ENCODE peak calls at places on chromosomes 7 and 10, in eight cellular contexts. One of them, this sample, is unnamed.

GRCh38 chr10:119538632-119539358 is 3.7 kb downstream of the RGS10 start:
- DNase-seq in thoracic aorta: no peak
- DNase-seq in HepG2: no peak
- DNase-seq in K562: peak; percentile 33
- DNase-seq in astrocyte: no peak
- DNase-seq in neuronal stem cell: no peak
- DNase-seq in esophagus squamous epithelium: no peak
- DNase-seq in CD8-positive, alpha-beta T cell: peak; percentile 49
- DNase-seq in this sample: peak; percentile 67

GRCh38 chr7:30433082-30433481 is 45.5 kb downstream of the NOD1 start:
- DNase-seq in thoracic aorta: no peak
- DNase-seq in HepG2: no peak
- DNase-seq in K562: no peak
- DNase-seq in astrocyte: peak; percentile 72
- DNase-seq in neuronal stem cell: no peak
- DNase-seq in esophagus squamous epithelium: no peak
- DNase-seq in CD8-positive, alpha-beta T cell: no peak
- DNase-seq in this sample: peak; percentile 57

GRCh38 chr10:15719899-15720634 is at the start of gene ITGA8:
- DNase-seq in thoracic aorta: no peak
- DNase-seq in HepG2: no peak
- DNase-seq in K562: no peak
- DNase-seq in astrocyte: no peak
- DNase-seq in neuronal stem cell: peak; percentile 57
- DNase-seq in esophagus squamous epithelium: no peak
- DNase-seq in CD8-positive, alpha-beta T cell: no peak
- DNase-seq in this sample: no peak

GRCh38 chr7:129780257-129781127 is 169.0 kb downstream of the NRF1 start:
- DNase-seq in thoracic aorta: no peak
- DNase-seq in HepG2: peak; percentile 72
- DNase-seq in K562: peak; percentile 79
- DNase-seq in astrocyte: no peak
- DNase-seq in neuronal stem cell: peak; percentile 48
- DNase-seq in esophagus squamous epithelium: no peak
- DNase-seq in CD8-positive, alpha-beta T cell: peak; percentile 71
- DNase-seq in this sample: peak; percentile 96

GRCh38 chr7:39271386-39271785 is 293.7 kb downstream of the POU6F2 start:
- DNase-seq in thoracic aorta: peak; percentile 19
- DNase-seq in HepG2: no peak
- DNase-seq in K562: no peak
- DNase-seq in astrocyte: no peak
- DNase-seq in neuronal stem cell: no peak
- DNase-seq in esophagus squamous epithelium: no peak
- DNase-seq in CD8-positive, alpha-beta T cell: no peak
- DNase-seq in this sample: no peak

GRCh38 chr7:135100856-135101255 is 47.0 kb upstream of the TMEM140 start:
- DNase-seq in thoracic aorta: no peak
- DNase-seq in HepG2: no peak
- DNase-seq in K562: no peak
- DNase-seq in astrocyte: peak; percentile 2
- DNase-seq in neuronal stem cell: no peak
- DNase-seq in esophagus squamous epithelium: no peak
- DNase-seq in CD8-positive, alpha-beta T cell: no peak
- DNase-seq in this sample: no peak

GRCh38 chr7:29854257-29854938 is 48.1 kb downstream of the WIPF3 start:
- DNase-seq in thoracic aorta: no peak
- DNase-seq in HepG2: no peak
- DNase-seq in K562: no peak
- DNase-seq in astrocyte: peak; percentile 44
- DNase-seq in neuronal stem cell: no peak
- DNase-seq in esophagus squamous epithelium: no peak
- DNase-seq in CD8-positive, alpha-beta T cell: no peak
- DNase-seq in this sample: no peak

GRCh38 chr7:2800220-2800922 is 43.7 kb downstream of the GNA12 start:
- DNase-seq in thoracic aorta: no peak
- DNase-seq in HepG2: no peak
- DNase-seq in K562: no peak
- DNase-seq in astrocyte: no peak
- DNase-seq in neuronal stem cell: no peak
- DNase-seq in esophagus squamous epithelium: no peak
- DNase-seq in CD8-positive, alpha-beta T cell: no peak
- DNase-seq in this sample: no peak

GRCh38 chr10:113034008-113034407 is 84.0 kb downstream of the TCF7L2 start:
- DNase-seq in thoracic aorta: no peak
- DNase-seq in HepG2: no peak
- DNase-seq in K562: no peak
- DNase-seq in astrocyte: no peak
- DNase-seq in neuronal stem cell: no peak
- DNase-seq in esophagus squamous epithelium: no peak
- DNase-seq in CD8-positive, alpha-beta T cell: no peak
- DNase-seq in this sample: no peak
- H3K4me3 ChIP-seq in thoracic aorta: no peak overlapping the region
- H3K4me3 ChIP-seq in HepG2: no peak overlapping the region
- H3K4me3 ChIP-seq in K562: no peak overlapping the region
- H3K4me3 ChIP-seq in astrocyte: no peak overlapping the region
- H3K4me3 ChIP-seq in neuronal stem cell: no peak overlapping the region
- H3K4me3 ChIP-seq in esophagus squamous epithelium: no peak overlapping the region
- H3K4me3 ChIP-seq in CD8-positive, alpha-beta T cell: no peak overlapping the region
- H3K4me3 ChIP-seq in this sample: no peak overlapping the region

DNA sequence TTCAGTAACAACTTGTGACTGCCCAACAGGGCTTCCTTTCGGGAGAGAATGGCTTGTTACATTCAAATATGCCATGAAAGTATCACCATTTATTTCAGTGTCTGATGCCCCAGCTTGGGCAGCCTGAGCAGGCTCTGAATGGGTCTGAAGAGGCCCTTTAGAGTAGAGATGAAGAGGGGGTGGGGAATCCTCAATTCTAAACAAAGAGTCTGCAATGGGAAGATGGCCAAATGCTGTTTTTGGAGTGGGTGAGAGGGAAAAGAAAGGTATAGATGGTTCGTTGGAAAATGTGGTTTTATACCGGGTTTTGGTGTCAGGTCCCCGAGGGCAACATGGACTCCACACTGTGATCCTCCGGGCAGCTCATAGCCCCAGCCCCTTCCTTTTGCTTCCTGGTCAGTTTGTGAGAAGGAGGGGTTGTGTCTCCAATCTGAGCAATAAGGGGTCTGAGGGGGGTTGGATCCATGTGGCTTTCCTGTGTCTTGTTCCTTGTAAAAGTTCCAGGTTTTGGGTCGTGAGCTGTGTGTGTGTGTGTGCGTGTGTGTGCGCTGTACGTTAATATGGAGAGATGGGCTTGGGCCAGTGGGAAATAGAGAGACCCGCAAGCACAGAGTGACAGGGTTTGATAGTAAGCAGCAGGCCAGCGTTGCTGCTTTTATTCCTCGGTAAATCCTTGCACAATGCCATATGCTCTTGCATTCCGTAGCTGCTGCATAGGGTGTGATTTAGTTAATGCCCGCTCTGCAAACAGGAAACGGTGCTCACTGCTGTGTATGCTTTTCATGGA is 108.3 kb downstream of the TCF7L2 start:
- DNase-seq in thoracic aorta: no peak
- DNase-seq in HepG2: peak; percentile 67
- DNase-seq in K562: no peak
- DNase-seq in astrocyte: peak; percentile 64
- DNase-seq in neuronal stem cell: no peak
- DNase-seq in esophagus squamous epithelium: no peak
- DNase-seq in CD8-positive, alpha-beta T cell: no peak
- DNase-seq in this sample: no peak
- H3K4me1 ChIP-seq in thoracic aorta: peaks cover 26% of the 10 kb centered on the region
- H3K4me1 ChIP-seq in HepG2: peaks cover 76% of the 10 kb centered on the region
- H3K4me1 ChIP-seq in K562: peaks cover 9% of the 10 kb centered on the region
- H3K4me1 ChIP-seq in astrocyte: peaks cover 63% of the 10 kb centered on the region
- H3K4me1 ChIP-seq in neuronal stem cell: peaks cover 53% of the 10 kb centered on the region
- H3K4me1 ChIP-seq in esophagus squamous epithelium: peaks cover 80% of the 10 kb centered on the region
- H3K4me1 ChIP-seq in CD8-positive, alpha-beta T cell: peaks cover 15% of the 10 kb centered on the region
- H3K4me1 ChIP-seq in this sample: no peaks in the 10 kb centered on the region

GRCh38 chr7:117012284-117013174 is 59.2 kb downstream of the ST7 start:
- DNase-seq in thoracic aorta: no peak
- DNase-seq in HepG2: peak; percentile 22
- DNase-seq in K562: no peak
- DNase-seq in astrocyte: no peak
- DNase-seq in neuronal stem cell: no peak
- DNase-seq in esophagus squamous epithelium: no peak
- DNase-seq in CD8-positive, alpha-beta T cell: no peak
- DNase-seq in this sample: peak; percentile 57

GRCh38 chr7:117014673-117015133 is 61.4 kb downstream of the ST7 start:
- DNase-seq in thoracic aorta: no peak
- DNase-seq in HepG2: no peak
- DNase-seq in K562: peak; percentile 79
- DNase-seq in astrocyte: peak; percentile 54
- DNase-seq in neuronal stem cell: no peak
- DNase-seq in esophagus squamous epithelium: no peak
- DNase-seq in CD8-positive, alpha-beta T cell: no peak
- DNase-seq in this sample: peak; percentile 43

GRCh38 chr7:117014099-117014656 is 60.9 kb downstream of the ST7 start:
- DNase-seq in thoracic aorta: no peak
- DNase-seq in HepG2: no peak
- DNase-seq in K562: no peak
- DNase-seq in astrocyte: no peak
- DNase-seq in neuronal stem cell: no peak
- DNase-seq in esophagus squamous epithelium: no peak
- DNase-seq in CD8-positive, alpha-beta T cell: no peak
- DNase-seq in this sample: no peak

GRCh38 chr7:117017017-117017451 is 63.7 kb downstream of the ST7 start:
- DNase-seq in thoracic aorta: no peak
- DNase-seq in HepG2: no peak
- DNase-seq in K562: peak; percentile 41
- DNase-seq in astrocyte: no peak
- DNase-seq in neuronal stem cell: no peak
- DNase-seq in esophagus squamous epithelium: no peak
- DNase-seq in CD8-positive, alpha-beta T cell: no peak
- DNase-seq in this sample: no peak

DNA sequence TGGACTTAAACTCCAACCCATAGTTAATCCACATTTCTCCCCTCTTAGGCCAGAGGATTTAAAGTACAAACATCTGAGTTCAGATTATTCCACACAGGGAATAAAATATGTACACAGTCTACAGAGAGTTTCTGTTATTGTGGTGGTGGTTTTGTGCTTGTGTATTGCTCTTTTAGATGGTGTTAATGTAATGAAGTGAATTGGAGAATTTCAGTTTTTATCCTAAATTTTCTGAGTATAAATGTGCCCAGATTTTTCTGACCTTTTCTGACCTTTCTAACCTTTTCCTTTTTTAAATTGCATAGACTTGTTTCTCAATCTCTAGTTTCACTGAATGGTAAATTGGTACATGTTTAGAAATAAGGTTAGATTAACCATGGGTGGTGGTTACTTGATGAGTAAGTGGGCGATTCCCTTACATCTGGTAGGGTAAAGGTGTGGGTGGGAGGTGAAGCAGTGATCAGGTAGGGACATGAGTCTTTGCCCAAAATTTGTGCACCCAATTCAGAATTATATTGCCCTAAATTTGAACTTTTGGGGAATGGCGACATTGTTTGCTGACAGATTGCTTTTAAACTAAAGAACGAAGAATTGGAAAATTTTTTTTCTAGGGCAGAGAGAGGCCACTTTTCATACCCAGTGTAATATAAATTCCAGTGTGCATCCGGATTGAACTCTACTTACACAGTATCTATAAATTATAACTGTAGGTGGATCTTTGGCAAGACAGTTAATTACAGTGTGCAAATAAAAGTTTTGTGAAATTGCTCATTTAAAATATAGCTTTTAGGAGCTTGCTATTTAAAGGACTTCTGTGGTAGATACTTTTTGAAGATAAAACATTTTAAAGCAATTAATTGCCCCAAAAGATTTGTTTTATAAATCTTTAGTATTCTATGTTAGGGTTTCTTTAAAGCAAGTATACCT is 62.2 kb downstream of the ST7 start:
- DNase-seq in thoracic aorta: no peak
- DNase-seq in HepG2: no peak
- DNase-seq in K562: no peak
- DNase-seq in astrocyte: no peak
- DNase-seq in neuronal stem cell: no peak
- DNase-seq in esophagus squamous epithelium: no peak
- DNase-seq in CD8-positive, alpha-beta T cell: no peak
- DNase-seq in this sample: no peak
- H3K27ac ChIP-seq in thoracic aorta: no peak overlapping the region
- H3K27ac ChIP-seq in HepG2: no peak overlapping the region
- H3K27ac ChIP-seq in K562: peak overlapping the region; percentile 85
- H3K27ac ChIP-seq in astrocyte: no peak overlapping the region
- H3K27ac ChIP-seq in neuronal stem cell: no peak overlapping the region
- H3K27ac ChIP-seq in esophagus squamous epithelium: no peak overlapping the region
- H3K27ac ChIP-seq in CD8-positive, alpha-beta T cell: no peak overlapping the region
- H3K27ac ChIP-seq in this sample: no peak overlapping the region

GRCh38 chr10:23364378-23364777 is 19.8 kb upstream of the C10orf67 start:
- DNase-seq in thoracic aorta: no peak
- DNase-seq in HepG2: no peak
- DNase-seq in K562: no peak
- DNase-seq in astrocyte: no peak
- DNase-seq in neuronal stem cell: no peak
- DNase-seq in esophagus squamous epithelium: no peak
- DNase-seq in CD8-positive, alpha-beta T cell: no peak
- DNase-seq in this sample: no peak

GRCh38 chr10:23368816-23369640 is 24.4 kb upstream of the C10orf67 start:
- DNase-seq in thoracic aorta: no peak
- DNase-seq in HepG2: no peak
- DNase-seq in K562: no peak
- DNase-seq in astrocyte: peak; percentile 14
- DNase-seq in neuronal stem cell: no peak
- DNase-seq in esophagus squamous epithelium: no peak
- DNase-seq in CD8-positive, alpha-beta T cell: no peak
- DNase-seq in this sample: no peak

GRCh38 chr10:23371073-23371472 is 26.5 kb upstream of the C10orf67 start:
- DNase-seq in thoracic aorta: no peak
- DNase-seq in HepG2: no peak
- DNase-seq in K562: no peak
- DNase-seq in astrocyte: no peak
- DNase-seq in neuronal stem cell: no peak
- DNase-seq in esophagus squamous epithelium: no peak
- DNase-seq in CD8-positive, alpha-beta T cell: no peak
- DNase-seq in this sample: no peak

GRCh38 chr10:23370106-23370505 is 25.5 kb upstream of the C10orf67 start:
- DNase-seq in thoracic aorta: no peak
- DNase-seq in HepG2: no peak
- DNase-seq in K562: no peak
- DNase-seq in astrocyte: no peak
- DNase-seq in neuronal stem cell: no peak
- DNase-seq in esophagus squamous epithelium: no peak
- DNase-seq in CD8-positive, alpha-beta T cell: no peak
- DNase-seq in this sample: no peak

DNA sequence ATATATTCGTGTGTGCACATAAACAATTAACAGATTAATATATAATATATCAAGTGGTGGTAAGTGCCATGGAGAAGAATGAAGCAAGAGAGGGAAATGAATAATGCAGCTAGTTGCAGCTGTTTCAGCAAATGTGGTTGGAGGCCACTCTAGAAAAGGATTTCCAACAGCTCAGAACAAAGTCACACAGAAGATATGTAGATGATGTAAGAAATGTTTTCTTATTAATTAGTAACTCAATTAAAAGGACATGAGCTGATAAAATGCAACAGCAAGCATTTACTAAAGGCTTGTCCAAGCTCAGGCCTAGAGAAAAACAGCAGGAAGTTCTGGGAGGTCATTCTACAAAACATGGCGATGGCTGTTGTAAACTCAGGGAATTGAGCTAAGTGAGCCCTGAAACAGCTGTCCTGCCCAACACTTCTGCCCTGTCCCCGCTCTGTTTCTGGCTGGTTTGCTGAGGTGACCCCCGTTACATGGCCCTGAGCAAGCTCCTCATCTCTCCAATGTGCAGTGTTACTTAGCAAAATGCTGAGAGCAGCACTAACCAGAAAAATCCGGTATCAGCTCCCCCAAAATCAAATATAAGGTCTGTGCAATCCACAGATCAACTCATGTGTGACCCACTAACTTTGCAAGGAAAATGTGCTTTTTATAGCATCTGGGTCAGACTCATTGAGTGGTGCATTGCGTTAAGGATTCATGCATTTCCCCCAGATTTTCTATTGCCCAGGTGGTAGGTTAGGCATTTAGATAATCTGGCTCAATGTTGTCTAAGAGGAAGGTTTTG is 23.5 kb upstream of the C10orf67 start:
- DNase-seq in thoracic aorta: no peak
- DNase-seq in HepG2: no peak
- DNase-seq in K562: no peak
- DNase-seq in astrocyte: no peak
- DNase-seq in neuronal stem cell: no peak
- DNase-seq in esophagus squamous epithelium: no peak
- DNase-seq in CD8-positive, alpha-beta T cell: no peak
- DNase-seq in this sample: no peak
- H3K4me3 ChIP-seq in thoracic aorta: no peak overlapping the region
- H3K4me3 ChIP-seq in HepG2: no peak overlapping the region
- H3K4me3 ChIP-seq in K562: no peak overlapping the region
- H3K4me3 ChIP-seq in astrocyte: no peak overlapping the region
- H3K4me3 ChIP-seq in neuronal stem cell: no peak overlapping the region
- H3K4me3 ChIP-seq in esophagus squamous epithelium: no peak overlapping the region
- H3K4me3 ChIP-seq in CD8-positive, alpha-beta T cell: no peak overlapping the region
- H3K4me3 ChIP-seq in this sample: no peak overlapping the region